ENCODE peak calls at places on chromosomes 13 and 19, in ten cellular contexts. I, B, P, O, R, C, A, Z, W and F are unnamed samples. For H3K27me3 and H3K4me1, the result is how much of the 10 kb centered on the place peaks cover.

GRCh38 chr19:56822755-56823154 is 17.8 kb downstream of the PEG3 start:
- DNase-seq in O (no peak), R (no peak), C (no peak), P (no peak), A (no peak), W (no peak), I (no peak), B (no peak), Z (no peak), F (no peak)

GRCh38 chr13:50692396-50692915 is 151.0 kb downstream of the DLEU7 start:
- DNase-seq in Z (no peak), O (no peak), P (no peak), C (no peak), I (no peak), R (no peak), W (no peak), A (no peak), B (no peak), F (no peak)

GRCh38 chr13:28475916-28476725 is 18.8 kb downstream of the FLT1 start:
- DNase-seq in R (no peak), Z (no peak), I (no peak), B (no peak), W (no peak), O (no peak), A (no peak), P (peak), C (no peak), F (no peak)

GRCh38 chr19:52492991-52493470 is 34.4 kb upstream of the ZNF808 start:
- DNase-seq in A (no peak), C (no peak), B (peak), Z (peak), O (peak), I (no peak), R (no peak), P (no peak), W (no peak), F (no peak)

GRCh38 chr19:56476671-56477428 is at the start of gene ZNF667:
- DNase-seq in P (peak), I (no peak), R (peak), O (no peak), A (peak), Z (peak), C (no peak), W (no peak), B (peak), F (peak)

GRCh38 chr19:48216933-48217332 is 38.8 kb downstream of the CARD8 start:
- DNase-seq in B (no peak), C (no peak), I (no peak), A (no peak), P (no peak), Z (no peak), R (no peak), W (no peak), O (no peak), F (no peak)

GRCh38 chr13:33394294-33394932 is 108.9 kb upstream of the STARD13 start:
- DNase-seq in O (no peak), W (no peak), R (no peak), A (no peak), Z (peak), B (no peak), P (no peak), C (no peak), I (no peak), F (no peak)

GRCh38 chr13:40026174-40026585 is 370.7 kb downstream of the COG6 start:
- DNase-seq in A (no peak), R (no peak), O (no peak), Z (no peak), W (no peak), B (no peak), P (no peak), C (peak), I (peak), F (peak)

GRCh38 chr13:83515267-83515666 is 367.0 kb downstream of the SLITRK1 start:
- DNase-seq in R (no peak), P (peak), C (no peak), O (no peak), B (no peak), W (no peak), Z (no peak), A (no peak), I (no peak), F (no peak)

GRCh38 chr13:106176103-106176502 is 359.4 kb downstream of the EFNB2 start:
- DNase-seq in P (no peak), A (no peak), Z (no peak), R (no peak), I (no peak), O (no peak), W (no peak), C (no peak), B (no peak), F (no peak)

GRCh38 chr13:107458269-107458668 is 757.1 kb downstream of the LIG4 start:
- DNase-seq in O (no peak), I (no peak), A (no peak), Z (no peak), P (no peak), C (no peak), R (no peak), W (no peak), B (no peak), F (no peak)

GRCh38 chr19:46784262-46785053 is 3.9 kb downstream of the SLC1A5 start:
- DNase-seq in P (peak), A (peak), R (peak), I (peak), O (no peak), W (peak), Z (peak), B (peak), C (peak), F (no peak)

GRCh38 chr13:114314074-114314912 is at the start of gene CHAMP1:
- DNase-seq in P (peak), Z (peak), A (peak), B (peak), R (peak), I (peak), C (peak), O (peak), W (peak), F (peak)

GRCh38 chr19:11813801-11814706 is at the start of gene ZNF440:
- DNase-seq in C (peak), A (peak), B (peak), W (peak), P (peak), O (peak), Z (peak), I (peak), R (peak), F (peak)

DNA sequence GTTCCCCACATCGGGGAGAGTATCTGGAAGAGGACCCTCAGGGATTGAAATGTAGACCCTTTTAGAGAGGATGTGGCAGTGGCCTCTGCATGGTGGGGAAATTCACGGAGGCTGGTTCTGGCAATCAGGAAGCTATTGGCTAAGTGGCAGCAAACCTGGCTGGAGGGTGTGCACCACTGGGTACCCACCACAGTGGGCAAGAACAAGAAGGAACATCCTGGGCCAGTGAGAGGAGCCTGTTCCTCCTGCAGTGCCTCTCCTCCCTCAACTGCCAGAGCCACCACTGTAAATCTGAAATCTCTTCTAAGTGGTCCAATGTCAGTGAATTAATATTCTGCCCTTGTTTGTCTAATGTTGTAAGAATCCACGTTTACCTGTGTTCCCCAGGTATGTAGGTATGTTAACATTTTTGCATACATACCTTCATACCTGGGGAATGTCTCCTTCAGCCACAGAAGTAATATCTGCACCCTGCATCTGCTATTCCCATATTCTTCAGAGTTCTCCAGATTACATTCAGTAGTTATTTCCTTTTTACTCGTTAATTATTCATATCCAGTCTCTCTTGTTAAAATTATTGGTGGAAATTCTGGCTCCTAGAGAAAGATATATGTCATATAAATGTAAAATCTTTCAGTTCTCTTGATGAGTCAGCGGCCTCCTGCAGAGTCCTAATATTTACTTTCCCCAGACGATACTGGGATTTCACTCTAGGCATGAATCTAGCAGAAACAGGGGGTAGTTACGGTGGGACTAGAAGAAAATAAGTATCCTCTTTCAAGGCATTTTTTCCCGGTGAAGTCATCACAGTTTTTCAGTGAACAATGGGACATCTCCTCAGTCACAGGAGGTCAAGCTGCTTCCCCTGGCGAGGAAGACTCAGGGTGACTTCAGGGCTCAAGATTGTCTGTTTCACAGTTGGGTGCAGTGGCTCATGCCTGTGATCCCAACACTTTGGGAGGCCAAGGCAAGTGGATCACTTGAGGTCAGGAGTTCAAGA is 148.3 kb downstream of the MYO16 start:
- DNase-seq in C (no peak), B (no peak), Z (no peak), I (no peak), P (peak), A (no peak), R (no peak), W (no peak), O (peak), F (no peak)
- H3K4me3 ChIP-seq in C (no peak), B (no peak), Z (no peak), I (no peak), P (no peak), A (no peak), R (no peak), W (no peak), O (no peak), F (no peak)

GRCh38 chr19:7694499-7694898 is 7.4 kb downstream of the FCER2 start:
- DNase-seq in A (no peak), C (no peak), I (no peak), B (no peak), O (no peak), R (no peak), Z (no peak), P (no peak), W (no peak), F (no peak)
- H3K27me3 ChIP-seq in A (under half), C (under half), I (under half), B (under half), O (under half), R (half or more), Z (under half), P (under half), W (half or more), F (under half)

GRCh38 chr13:60788156-60788829 is 391.3 kb downstream of the TDRD3 start:
- DNase-seq in A (no peak), C (no peak), W (no peak), Z (no peak), B (no peak), P (peak), R (peak), I (no peak), O (no peak), F (no peak)
- H3K4me1 ChIP-seq in A (under half), C (under half), W (under half), Z (under half), B (under half), P (under half), R (under half), I (under half), O (under half), F (under half)

GRCh38 chr19:49892716-49893115 is 4.0 kb downstream of the IL4I1 start:
- DNase-seq in P (no peak), I (no peak), Z (no peak), B (no peak), R (no peak), W (no peak), O (no peak), C (no peak), A (no peak), F (no peak)
- H3K4me3 ChIP-seq in P (no peak), I (no peak), Z (no peak), B (no peak), R (no peak), W (no peak), O (no peak), C (peak), A (no peak), F (no peak)

GRCh38 chr19:2286402-2287140 is 4.6 kb upstream of the PEAK3 start:
- DNase-seq in O (no peak), I (no peak), A (no peak), B (no peak), P (no peak), W (no peak), C (no peak), R (no peak), Z (no peak), F (no peak)

GRCh38 chr19:2282062-2282861 is at the start of gene PEAK3:
- DNase-seq in A (peak), Z (peak), B (no peak), W (peak), P (no peak), O (no peak), R (peak), I (peak), C (no peak), F (no peak)

GRCh38 chr19:2282862-2283237 is 875 bp upstream of the PEAK3 start:
- DNase-seq in W (no peak), I (no peak), B (no peak), P (no peak), A (no peak), C (no peak), O (no peak), Z (no peak), R (no peak), F (no peak)

GRCh38 chr19:2280633-2281264 is 1.2 kb downstream of the PEAK3 start:
- DNase-seq in C (no peak), O (no peak), Z (no peak), B (no peak), R (no peak), P (no peak), W (no peak), A (no peak), I (no peak), F (no peak)

GRCh38 chr19:2283835-2284507 is 2.0 kb upstream of the PEAK3 start:
- DNase-seq in O (no peak), I (no peak), P (no peak), B (no peak), R (no peak), C (no peak), W (no peak), A (no peak), Z (no peak), F (no peak)
- H3K27me3 ChIP-seq in O (half or more), I (under half), P (under half), B (under half), R (under half), C (under half), W (under half), A (under half), Z (half or more), F (under half)